ENCODE peak calls at places on chromosome X, in six cellular contexts. X is fibroblast of lung, S is lung, G is IMR-90, E is transverse colon, C is heart right ventricle. F is an unnamed sample.

GRCh38 chrX:2928127-2928582 is 984 bp downstream of the ARSD start:
- DNase-seq in S (peak), E (peak), X (no peak), C (peak), G (peak), F (peak)

GRCh38 chrX:101263766-101264165 is 27.4 kb downstream of the TAF7L start:
- DNase-seq in G (no peak), C (no peak), X (peak), S (no peak), E (no peak), F (no peak)

GRCh38 chrX:154733072-154733425 is 17.8 kb downstream of the GAB3 start:
- DNase-seq in C (no peak), S (no peak), E (no peak), G (no peak), X (peak), F (no peak)

GRCh38 chrX:17812763-17813162 is 48.3 kb downstream of the RAI2 start:
- DNase-seq in C (no peak), E (no peak), S (no peak), X (peak), G (no peak), F (no peak)

GRCh38 chrX:65652098-65652497 is 15.4 kb upstream of the MSN start:
- DNase-seq in G (no peak), C (no peak), X (no peak), S (no peak), E (no peak), F (no peak)

GRCh38 chrX:131918839-131919238 is 104.3 kb upstream of the STK26 start:
- DNase-seq in G (no peak), X (no peak), E (no peak), S (no peak), C (no peak), F (no peak)

GRCh38 chrX:140355922-140356321 is 148.9 kb downstream of the SOX3 start:
- DNase-seq in C (no peak), G (no peak), X (no peak), S (peak), E (no peak), F (no peak)

GRCh38 chrX:112863850-112864249 is 23.2 kb upstream of the AMOT start:
- DNase-seq in G (no peak), E (no peak), X (no peak), C (no peak), S (no peak), F (no peak)

GRCh38 chrX:66015152-66015827 is 24.6 kb downstream of the VSIG4 start:
- DNase-seq in S (no peak), X (no peak), G (no peak), E (peak), C (peak), F (no peak)

GRCh38 chrX:132092439-132093065 is 35.3 kb downstream of the FRMD7 start:
- DNase-seq in C (peak), S (peak), X (peak), E (peak), G (peak), F (peak)

GRCh38 chrX:14073561-14073960 is 43.9 kb upstream of the GEMIN8 start:
- DNase-seq in X (peak), E (no peak), C (no peak), S (no peak), G (no peak), F (peak)

GRCh38 chrX:53279296-53280237 is 1.8 kb downstream of the IQSEC2 start:
- DNase-seq in C (no peak), E (peak), S (no peak), G (no peak), X (no peak), F (no peak)

GRCh38 chrX:132231587-132231986 is 12.3 kb upstream of the RAP2C start:
- DNase-seq in C (no peak), X (no peak), G (no peak), E (no peak), S (no peak), F (no peak)

GRCh38 chrX:15055146-15055930 is 182.1 kb downstream of the MOSPD2 start:
- DNase-seq in S (no peak), E (no peak), C (no peak), X (no peak), G (peak), F (no peak)

GRCh38 chrX:50067435-50068292 is 133.1 kb downstream of the AKAP4 start:
- DNase-seq in X (peak), C (no peak), E (peak), G (peak), S (peak), F (peak)

GRCh38 chrX:32155044-32155638 is 1056.2 kb downstream of the DMD start:
- DNase-seq in C (no peak), X (no peak), E (no peak), S (no peak), G (no peak), F (no peak)
- TF ChIP-seq CTCF in C (no peak), X (no peak), E (no peak), S (no peak), G (no peak), F (no peak)

GRCh38 chrX:31545726-31546125 is 473.9 kb upstream of the FTHL17 start:
- DNase-seq in S (no peak), X (no peak), E (no peak), C (no peak), G (no peak), F (no peak)
- H3K4me3 ChIP-seq in S (no peak), X (no peak), E (no peak), C (no peak), G (no peak), F (no peak)

DNA sequence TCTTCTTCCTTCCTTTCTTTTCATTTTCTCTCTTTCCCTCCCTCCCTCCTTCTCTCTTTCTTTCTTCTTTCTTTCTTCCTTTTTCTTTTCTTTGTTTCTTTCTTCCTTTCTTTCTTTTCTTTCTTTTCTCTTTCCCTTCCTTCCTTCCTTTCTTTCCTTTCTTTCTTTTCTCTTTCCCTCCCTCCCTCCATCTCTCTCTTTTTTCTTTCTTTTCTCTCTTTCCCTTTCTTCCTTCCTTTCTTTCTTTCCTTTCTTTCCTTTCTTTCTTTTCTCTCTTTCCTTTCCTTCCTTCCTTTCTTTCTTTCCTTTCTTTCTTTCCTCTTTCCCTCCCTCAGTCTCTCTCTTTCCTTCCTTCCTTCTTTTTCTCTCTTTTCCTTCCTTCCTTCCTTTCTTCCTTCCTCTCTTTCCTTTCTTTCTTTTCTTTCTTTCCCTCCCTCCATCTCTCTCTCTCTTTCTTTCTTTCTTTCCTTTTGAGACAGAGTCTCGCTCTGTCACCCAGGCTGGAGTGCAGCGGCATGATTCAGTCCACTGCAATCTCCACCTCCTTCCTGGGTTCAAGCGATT is 44.4 kb downstream of the CRLF2 start:
- DNase-seq in E (no peak), C (no peak), G (no peak), X (no peak), S (no peak), F (no peak)
- TF ChIP-seq CTCF in E (no peak), C (no peak), G (no peak), X (no peak), S (no peak), F (no peak)

DNA sequence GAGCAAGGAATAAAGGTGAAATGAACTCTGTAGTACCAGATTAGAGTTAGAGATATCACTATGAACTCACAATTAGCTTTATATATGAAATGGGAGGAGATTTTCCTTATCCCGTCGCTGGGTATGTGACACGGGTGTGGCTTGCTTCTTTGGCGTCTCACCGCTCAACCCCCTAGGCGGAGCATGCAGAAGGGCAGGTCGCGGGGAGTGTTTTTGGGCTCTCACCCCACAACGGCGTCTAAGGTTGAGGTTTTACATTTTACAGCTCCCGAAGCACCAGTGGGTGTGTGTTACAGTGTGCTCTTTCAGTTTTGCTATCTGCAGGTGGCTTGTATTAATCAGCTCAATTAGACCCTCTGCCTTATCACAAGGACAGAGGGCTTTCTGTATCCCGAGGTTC is 42.1 kb upstream of the MAGEB10 start:
- DNase-seq in S (no peak), X (no peak), C (no peak), G (no peak), E (no peak), F (no peak)
- H3K4me3 ChIP-seq in S (no peak), X (no peak), C (no peak), G (no peak), E (no peak), F (no peak)

DNA sequence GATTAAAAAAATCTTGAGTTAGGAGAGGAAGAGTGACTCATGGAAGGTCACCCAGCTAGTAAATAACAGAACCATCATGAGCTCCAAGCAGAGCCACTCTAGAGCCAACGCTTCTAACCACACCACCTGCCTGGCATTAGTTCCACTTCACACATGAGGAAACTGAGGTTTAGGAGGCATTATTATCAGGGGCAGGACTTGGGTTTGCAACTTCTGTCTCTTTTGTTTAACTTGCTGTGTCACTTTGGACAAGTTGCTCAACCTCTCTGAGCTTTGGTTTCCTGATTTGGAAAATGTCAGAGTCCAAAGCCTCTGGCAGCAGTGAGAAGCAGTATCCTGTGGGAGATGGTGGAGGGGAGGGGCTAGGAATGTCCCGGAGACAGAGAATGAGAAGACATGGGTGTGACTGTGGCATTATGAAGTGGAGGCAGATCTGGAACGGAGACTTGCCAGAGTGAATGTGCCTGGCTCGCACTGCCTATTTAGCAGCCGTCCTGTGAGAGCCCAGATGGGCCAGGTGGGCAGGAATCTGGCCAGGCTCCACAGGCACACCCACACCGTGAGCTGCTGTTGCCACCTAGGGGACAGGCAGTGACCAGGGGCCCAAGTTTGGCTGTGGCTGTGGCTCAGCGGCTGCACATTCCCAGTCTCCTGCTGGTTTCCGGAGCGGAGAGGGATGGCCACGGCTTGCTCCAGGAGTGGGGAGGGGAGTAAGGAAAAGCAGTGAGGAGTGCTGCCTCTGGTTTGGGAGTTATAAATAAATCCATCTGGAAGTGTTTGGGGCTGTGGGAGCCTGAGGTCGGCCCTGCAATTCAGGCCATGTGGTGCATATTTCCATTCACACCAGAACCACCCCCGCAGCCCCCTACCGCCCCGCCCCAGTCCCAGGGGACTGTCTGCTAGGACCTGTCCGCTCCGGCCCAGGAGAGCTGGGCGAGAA is 93.4 kb downstream of the NHSL2 start:
- DNase-seq in G (no peak), S (no peak), C (peak), X (no peak), E (no peak), F (peak)
- TF ChIP-seq CTCF in G (no peak), S (no peak), C (no peak), X (no peak), E (no peak), F (no peak)

DNA sequence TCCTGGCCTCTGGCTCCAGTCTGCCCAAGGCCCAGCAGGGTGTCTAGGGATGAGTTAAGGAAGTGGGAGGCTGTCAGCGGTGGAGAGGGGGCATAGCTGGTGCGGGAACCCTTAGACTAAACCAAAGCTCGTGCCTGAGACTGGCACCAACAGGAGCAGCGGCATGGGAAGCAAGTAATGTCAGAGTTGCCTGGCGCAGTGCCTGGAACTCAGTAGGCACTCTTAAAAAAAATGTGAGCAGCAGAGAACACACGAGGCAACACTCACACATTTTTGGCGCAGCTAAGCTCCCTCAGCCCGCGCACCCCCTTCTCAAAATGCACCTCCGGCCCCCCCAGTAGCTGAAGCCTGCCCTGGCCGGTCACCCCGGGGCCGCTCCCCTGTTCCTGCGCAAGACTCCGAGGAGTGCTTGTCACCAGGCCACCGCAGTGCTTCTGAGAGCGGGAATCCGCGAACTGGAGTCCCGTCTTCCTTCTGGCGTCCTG is 583 bp downstream of the GABRE start:
- DNase-seq in G (no peak), E (peak), C (peak), S (peak), X (no peak), F (no peak)
- H3K4me3 ChIP-seq in G (peak), E (peak), C (peak), S (peak), X (peak), F (peak)

GRCh38 chrX:47610506-47610905 is 9.2 kb downstream of the SYN1 start:
- DNase-seq in X (no peak), G (no peak), C (no peak), E (no peak), S (no peak), F (no peak)

GRCh38 chrX:47614618-47615017 is 5.0 kb downstream of the SYN1 start:
- DNase-seq in G (no peak), S (no peak), E (no peak), X (no peak), C (no peak), F (no peak)

GRCh38 chrX:47612418-47612817 is 7.2 kb downstream of the SYN1 start:
- DNase-seq in C (no peak), E (no peak), S (no peak), G (no peak), X (no peak), F (no peak)

GRCh38 chrX:47611926-47612325 is 7.7 kb downstream of the SYN1 start:
- DNase-seq in C (no peak), E (no peak), G (no peak), X (no peak), S (no peak), F (no peak)

GRCh38 chrX:47613082-47613481 is 6.6 kb downstream of the SYN1 start:
- DNase-seq in S (no peak), X (no peak), C (no peak), G (no peak), E (no peak), F (no peak)
- TF ChIP-seq CTCF in S (no peak), X (no peak), C (no peak), G (no peak), E (no peak), F (no peak)

F was measured in astrocyte of the cerebellum.